ENCODE peak calls at places on chromosomes 1 and 21, in five cellular contexts. S is AG04450, Z is tibial nerve, K is fibroblast of lung, T is psoas muscle. N is an unnamed sample.

GRCh38 chr1:22428672-22429071 is 23.0 kb upstream of the ZBTB40 start:
- DNase-seq in T (no peak), S (no peak), K (peak; percentile 51), Z (no peak), N (peak; percentile 59)

GRCh38 chr1:87805661-87806376 is 477.1 kb downstream of the LMO4 start:
- DNase-seq in T (no peak), S (peak; percentile 50), K (peak; percentile 95), Z (no peak), N (peak; percentile 89)

GRCh38 chr1:59768752-59769411 is 45.9 kb upstream of the HOOK1 start:
- DNase-seq in S (no peak), K (no peak), Z (no peak), T (no peak), N (no peak)

GRCh38 chr21:38918629-38919346 is 113.1 kb downstream of the ETS2 start:
- DNase-seq in S (no peak), K (no peak), T (no peak), Z (no peak), N (no peak)

GRCh38 chr1:152880907-152881306 is 2.8 kb downstream of the SMCP start:
- DNase-seq in T (no peak), K (no peak), S (no peak), Z (no peak), N (no peak)

GRCh38 chr1:89605692-89606091 is 27.2 kb upstream of the LRRC8C start:
- DNase-seq in Z (no peak), T (no peak), S (no peak), K (peak; percentile 72), N (peak; percentile 52)

GRCh38 chr1:214500349-214501055 is 50.9 kb downstream of the PTPN14 start:
- DNase-seq in K (peak; percentile 57), Z (no peak), T (no peak), S (no peak), N (no peak)

GRCh38 chr1:157197906-157198435 is 59.8 kb upstream of the ETV3 start:
- DNase-seq in S (no peak), T (no peak), K (no peak), Z (no peak), N (no peak)

GRCh38 chr1:214506972-214507431 is 44.4 kb downstream of the PTPN14 start:
- DNase-seq in Z (no peak), S (no peak), K (peak; percentile 57), T (no peak), N (no peak)

GRCh38 chr1:23202263-23202749 is 15.0 kb downstream of the HTR1D start:
- DNase-seq in S (no peak), K (peak; percentile 71), T (no peak), Z (no peak), N (peak; percentile 40)

GRCh38 chr21:43911015-43911934 is 46.3 kb downstream of the AGPAT3 start:
- DNase-seq in Z (no peak), S (no peak), T (peak; percentile 76), K (no peak), N (no peak)

GRCh38 chr1:15056515-15057285 is 96.8 kb upstream of the TMEM51 start:
- DNase-seq in Z (no peak), K (peak; percentile 48), T (no peak), S (peak; percentile 18), N (peak; percentile 30)

GRCh38 chr1:17732475-17732874 is 22.7 kb upstream of the ACTL8 start:
- DNase-seq in S (no peak), T (no peak), K (peak; percentile 78), Z (no peak), N (peak; percentile 48)

GRCh38 chr1:64550505-64550904 is 80.6 kb downstream of the CACHD1 start:
- DNase-seq in K (no peak), T (no peak), S (no peak), Z (no peak), N (no peak)

GRCh38 chr1:101394041-101394440 is 157.2 kb downstream of the S1PR1 start:
- DNase-seq in S (no peak), T (no peak), Z (no peak), K (no peak), N (no peak)

GRCh38 chr21:46624050-46624449 is 11.4 kb upstream of the PRMT2 start:
- DNase-seq in K (no peak), T (no peak), Z (no peak), S (no peak), N (no peak)

GRCh38 chr1:214514032-214514818 is 37.2 kb downstream of the PTPN14 start:
- DNase-seq in T (no peak), K (peak; percentile 78), Z (no peak), S (no peak), N (peak; percentile 44)

GRCh38 chr21:44970766-44971671 is 31.2 kb downstream of the SLX9 start:
- DNase-seq in K (no peak), S (no peak), T (no peak), Z (no peak), N (no peak)

GRCh38 chr1:71045463-71046028 is 2.1 kb downstream of the PTGER3 start:
- DNase-seq in Z (no peak), K (no peak), S (no peak), T (no peak), N (no peak)

GRCh38 chr1:199948587-199949280 is 78.8 kb upstream of the NR5A2 start:
- DNase-seq in T (no peak), K (peak; percentile 12), Z (no peak), S (no peak), N (peak; percentile 11)

GRCh38 chr1:212040629-212041028 is 5.1 kb downstream of the DTL start:
- DNase-seq in T (no peak), Z (no peak), K (no peak), S (no peak), N (no peak)

GRCh38 chr1:236039736-236040670 is 24.9 kb downstream of the NID1 start:
- DNase-seq in K (no peak), S (peak; percentile 63), T (no peak), Z (peak; percentile 49), N (peak; percentile 46)

GRCh38 chr1:149884433-149885363 is 14.7 kb upstream of the BOLA1 start:
- DNase-seq in T (no peak), S (no peak), Z (no peak), K (peak; percentile 36), N (peak; percentile 34)

GRCh38 chr1:223540485-223541106 is 124.9 kb downstream of the CAPN8 start:
- DNase-seq in K (no peak), S (no peak), Z (no peak), T (no peak), N (no peak)

GRCh38 chr1:239829535-239829934 is 262.1 kb upstream of the FMN2 start:
- DNase-seq in T (no peak), Z (no peak), S (no peak), K (no peak), N (no peak)

GRCh38 chr1:239823852-239824251 is 267.8 kb upstream of the FMN2 start:
- DNase-seq in Z (no peak), K (no peak), T (no peak), S (no peak), N (no peak)

GRCh38 chr1:239831577-239832355 is 259.9 kb upstream of the FMN2 start:
- DNase-seq in Z (no peak), T (no peak), S (no peak), K (no peak), N (no peak)

DNA sequence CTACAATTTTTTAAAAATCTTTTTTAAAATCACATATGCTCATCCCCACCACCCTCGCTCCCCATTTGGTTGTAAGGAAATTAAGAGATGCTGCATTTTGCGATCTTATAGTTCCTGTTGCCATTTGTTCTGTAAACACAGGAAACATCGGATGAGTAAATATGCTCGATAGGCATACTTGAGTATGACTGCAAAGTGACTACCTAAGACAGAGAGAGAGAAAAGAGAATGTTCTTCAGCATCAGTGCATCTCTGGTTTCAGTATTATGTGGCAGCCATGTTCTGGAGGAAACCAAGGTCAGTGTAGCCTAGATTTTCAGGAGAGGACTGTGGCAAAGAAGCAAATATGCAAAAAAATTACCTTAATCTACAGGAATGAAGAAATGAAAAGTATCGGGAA is 265.5 kb upstream of the FMN2 start:
- DNase-seq in Z (no peak), S (no peak), K (no peak), T (no peak), N (no peak)
- TF ChIP-seq CTCF in Z (no peak), S (no peak), K (no peak), T (no peak), N (no peak)

DNA sequence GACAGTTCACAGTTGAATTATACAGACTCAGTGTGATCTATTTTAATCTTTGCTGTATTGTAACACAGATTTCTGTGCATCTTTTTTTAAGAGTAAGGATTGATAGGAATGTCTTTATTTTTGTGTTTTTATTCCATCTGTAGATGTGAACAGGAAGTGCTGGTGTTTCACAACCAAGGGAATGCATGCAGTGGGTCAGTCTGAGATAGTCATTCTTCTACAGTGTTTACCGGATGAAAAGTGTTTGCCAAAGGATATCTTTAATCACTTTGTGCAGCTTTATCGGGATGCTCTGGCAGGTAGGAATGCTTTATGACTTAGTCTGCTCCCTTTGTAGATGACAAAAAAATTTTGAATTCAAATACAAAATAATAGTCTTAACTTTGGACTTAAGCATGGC is 84.5 kb downstream of the CC2D1B start:
- DNase-seq in S (peak; percentile 43), T (no peak), Z (no peak), K (peak; percentile 75), N (peak; percentile 39)
- TF ChIP-seq CTCF in S (no peak), T (no peak), Z (no peak), K (no peak), N (no peak)

GRCh38 chr1:92037400-92037799 is 7.6 kb downstream of the EPHX4 start:
- DNase-seq in S (peak; percentile 26), T (no peak), K (peak; percentile 62), Z (no peak), N (no peak)

GRCh38 chr1:92038695-92039346 is 9.0 kb downstream of the EPHX4 start:
- DNase-seq in S (no peak), T (no peak), Z (no peak), K (no peak), N (no peak)

GRCh38 chr1:92043621-92044020 is 13.8 kb downstream of the EPHX4 start:
- DNase-seq in S (no peak), T (no peak), K (no peak), Z (no peak), N (no peak)

DNA sequence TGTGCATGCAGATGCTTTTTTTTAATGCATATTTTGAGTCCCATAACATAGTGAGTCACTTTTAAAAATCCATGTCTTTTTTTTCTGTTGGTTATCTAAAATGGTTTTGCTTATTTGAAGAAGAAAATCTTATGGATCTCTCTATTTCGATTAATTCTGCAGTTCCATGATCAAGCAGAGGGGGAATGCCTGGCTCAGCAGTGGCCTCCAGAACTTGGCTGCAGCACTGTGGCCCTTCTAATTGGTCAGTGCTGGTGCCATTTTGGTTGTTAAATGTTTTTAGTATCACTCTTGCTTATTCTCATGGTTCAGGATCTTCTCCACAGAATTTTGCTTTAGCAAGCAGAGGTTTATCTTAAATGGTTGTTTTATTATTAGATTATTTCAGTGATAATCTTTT is 11.2 kb downstream of the EPHX4 start:
- DNase-seq in K (no peak), S (no peak), T (no peak), Z (no peak), N (no peak)
- TF ChIP-seq CTCF in K (no peak), S (peak; percentile 18), T (no peak), Z (no peak), N (no peak)

DNA sequence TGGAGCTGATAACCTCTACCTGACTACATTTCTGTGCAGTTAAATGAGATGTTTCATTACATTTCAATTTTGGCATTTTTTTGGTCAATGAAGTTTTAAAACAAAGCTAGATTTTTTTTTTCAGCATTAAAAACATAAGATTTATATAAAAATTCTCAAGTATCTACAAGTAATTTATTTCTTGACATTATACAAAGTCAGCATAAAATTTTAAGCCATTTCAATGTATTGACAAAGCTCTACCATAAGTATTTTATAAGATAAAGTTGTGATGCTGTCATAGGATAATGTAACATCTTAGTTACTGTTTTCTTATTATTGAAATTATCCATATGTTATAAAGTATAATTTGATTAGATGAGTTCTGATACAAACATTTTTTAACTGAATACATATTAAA is 351.6 kb downstream of the PTBP2 start:
- DNase-seq in Z (no peak), S (no peak), K (no peak), T (no peak), N (no peak)
- TF ChIP-seq CTCF in Z (no peak), S (no peak), K (no peak), T (no peak), N (no peak)

N was measured in fibroblast of the aortic adventitia.